ENCODE peak calls at places on chromosomes 4 and X, in nine cellular contexts. One of them, this sample, is unnamed.

GRCh38 chrX:154444001-154444754 is at the start of gene FAM50A:
- DNase-seq in stimulated activated CD8-positive, alpha-beta memory T cell treated with anti-CD3 and anti-CD28 coated beads, Interleukin-2, amount 100 ng/mL, for 1 hour: peak
- DNase-seq in BJ: no peak
- DNase-seq in GM10248: peak
- DNase-seq in MG63: peak
- DNase-seq in GM03348: peak
- DNase-seq in CD8-positive, alpha-beta memory T cell: peak
- DNase-seq in erythroblast: peak
- DNase-seq in activated CD4-positive, alpha-beta T cell treated with anti-CD3 and anti-CD28 coated beads for 36 hours: peak
- DNase-seq in this sample: peak

GRCh38 chrX:12955882-12956703 is 18.8 kb upstream of the TMSB4X start:
- DNase-seq in BJ: no peak
- DNase-seq in CD8-positive, alpha-beta memory T cell: peak
- DNase-seq in erythroblast: peak
- DNase-seq in GM10248: peak
- DNase-seq in activated CD4-positive, alpha-beta T cell treated with anti-CD3 and anti-CD28 coated beads for 36 hours: peak
- DNase-seq in MG63: peak
- DNase-seq in GM03348: peak
- DNase-seq in stimulated activated CD8-positive, alpha-beta memory T cell treated with anti-CD3 and anti-CD28 coated beads, Interleukin-2, amount 100 ng/mL, for 1 hour: peak
- DNase-seq in this sample: peak

GRCh38 chr4:182826391-182826790 is 90.8 kb downstream of the DCTD start:
- DNase-seq in erythroblast: no peak
- DNase-seq in stimulated activated CD8-positive, alpha-beta memory T cell treated with anti-CD3 and anti-CD28 coated beads, Interleukin-2, amount 100 ng/mL, for 1 hour: no peak
- DNase-seq in GM03348: no peak
- DNase-seq in BJ: no peak
- DNase-seq in GM10248: no peak
- DNase-seq in MG63: no peak
- DNase-seq in activated CD4-positive, alpha-beta T cell treated with anti-CD3 and anti-CD28 coated beads for 36 hours: peak
- DNase-seq in CD8-positive, alpha-beta memory T cell: no peak
- DNase-seq in this sample: no peak

GRCh38 chr4:22077571-22077970 is 129.0 kb upstream of the KCNIP4 start:
- DNase-seq in MG63: no peak
- DNase-seq in BJ: no peak
- DNase-seq in erythroblast: no peak
- DNase-seq in activated CD4-positive, alpha-beta T cell treated with anti-CD3 and anti-CD28 coated beads for 36 hours: no peak
- DNase-seq in GM10248: no peak
- DNase-seq in CD8-positive, alpha-beta memory T cell: no peak
- DNase-seq in GM03348: no peak
- DNase-seq in stimulated activated CD8-positive, alpha-beta memory T cell treated with anti-CD3 and anti-CD28 coated beads, Interleukin-2, amount 100 ng/mL, for 1 hour: no peak
- DNase-seq in this sample: no peak

GRCh38 chrX:150967786-150968185 is 15.3 kb upstream of the HMGB3 start:
- DNase-seq in erythroblast: no peak
- DNase-seq in BJ: no peak
- DNase-seq in GM03348: no peak
- DNase-seq in GM10248: no peak
- DNase-seq in CD8-positive, alpha-beta memory T cell: no peak
- DNase-seq in activated CD4-positive, alpha-beta T cell treated with anti-CD3 and anti-CD28 coated beads for 36 hours: no peak
- DNase-seq in MG63: no peak
- DNase-seq in stimulated activated CD8-positive, alpha-beta memory T cell treated with anti-CD3 and anti-CD28 coated beads, Interleukin-2, amount 100 ng/mL, for 1 hour: no peak
- DNase-seq in this sample: no peak

GRCh38 chr4:152000518-152000917 is 239.7 kb upstream of the GATB start:
- DNase-seq in activated CD4-positive, alpha-beta T cell treated with anti-CD3 and anti-CD28 coated beads for 36 hours: no peak
- DNase-seq in erythroblast: no peak
- DNase-seq in GM03348: no peak
- DNase-seq in BJ: no peak
- DNase-seq in CD8-positive, alpha-beta memory T cell: no peak
- DNase-seq in stimulated activated CD8-positive, alpha-beta memory T cell treated with anti-CD3 and anti-CD28 coated beads, Interleukin-2, amount 100 ng/mL, for 1 hour: no peak
- DNase-seq in MG63: no peak
- DNase-seq in GM10248: no peak
- DNase-seq in this sample: no peak

GRCh38 chrX:11944486-11944885 is 186.4 kb downstream of the MSL3 start:
- DNase-seq in CD8-positive, alpha-beta memory T cell: no peak
- DNase-seq in GM03348: peak
- DNase-seq in activated CD4-positive, alpha-beta T cell treated with anti-CD3 and anti-CD28 coated beads for 36 hours: peak
- DNase-seq in MG63: peak
- DNase-seq in BJ: no peak
- DNase-seq in stimulated activated CD8-positive, alpha-beta memory T cell treated with anti-CD3 and anti-CD28 coated beads, Interleukin-2, amount 100 ng/mL, for 1 hour: no peak
- DNase-seq in erythroblast: peak
- DNase-seq in GM10248: peak
- DNase-seq in this sample: peak

GRCh38 chrX:104621781-104622180 is 55.8 kb downstream of the IL1RAPL2 start:
- DNase-seq in BJ: no peak
- DNase-seq in stimulated activated CD8-positive, alpha-beta memory T cell treated with anti-CD3 and anti-CD28 coated beads, Interleukin-2, amount 100 ng/mL, for 1 hour: no peak
- DNase-seq in GM03348: no peak
- DNase-seq in CD8-positive, alpha-beta memory T cell: no peak
- DNase-seq in MG63: no peak
- DNase-seq in activated CD4-positive, alpha-beta T cell treated with anti-CD3 and anti-CD28 coated beads for 36 hours: no peak
- DNase-seq in GM10248: no peak
- DNase-seq in erythroblast: no peak
- DNase-seq in this sample: peak

GRCh38 chrX:82362550-82362949 is 1145.5 kb upstream of the POU3F4 start:
- DNase-seq in stimulated activated CD8-positive, alpha-beta memory T cell treated with anti-CD3 and anti-CD28 coated beads, Interleukin-2, amount 100 ng/mL, for 1 hour: no peak
- DNase-seq in CD8-positive, alpha-beta memory T cell: no peak
- DNase-seq in erythroblast: no peak
- DNase-seq in BJ: no peak
- DNase-seq in activated CD4-positive, alpha-beta T cell treated with anti-CD3 and anti-CD28 coated beads for 36 hours: no peak
- DNase-seq in GM10248: no peak
- DNase-seq in MG63: no peak
- DNase-seq in GM03348: no peak
- DNase-seq in this sample: peak